ENCODE peak calls at places on chromosomes 1 and 21, in five cellular contexts. L is esophagus squamous epithelium, K is PC-9, O is GM23338, Z is astrocyte. D is an unnamed sample.

GRCh38 chr21:43707462-43707861 is 11.5 kb upstream of the PDXK start:
- DNase-seq in L (no peak), Z (no peak), O (no peak), K (no peak), D (no peak)

GRCh38 chr1:32920833-32921232 is 19.6 kb upstream of the TMEM54 start:
- DNase-seq in L (no peak), Z (no peak), O (no peak), K (no peak), D (peak; percentile 90)

GRCh38 chr1:102045752-102046151 is 49.0 kb upstream of the OLFM3 start:
- DNase-seq in K (no peak), Z (no peak), O (no peak), L (no peak), D (no peak)

GRCh38 chr1:20887269-20887668 is 100.2 kb upstream of the HP1BP3 start:
- DNase-seq in Z (no peak), L (no peak), K (no peak), O (no peak), D (no peak)

GRCh38 chr1:17799642-17800041 is 44.5 kb downstream of the ACTL8 start:
- DNase-seq in O (no peak), Z (no peak), K (no peak), L (no peak), D (no peak)

GRCh38 chr1:231153726-231154125 is 8.1 kb upstream of the TRIM67 start:
- DNase-seq in K (no peak), L (no peak), Z (no peak), O (no peak), D (no peak)

GRCh38 chr1:245537992-245538391 is 383.2 kb downstream of the KIF26B start:
- DNase-seq in K (no peak), L (no peak), O (no peak), Z (peak; percentile 68), D (no peak)

GRCh38 chr1:82934069-82934468 is 1064.9 kb downstream of the TTLL7 start:
- DNase-seq in L (no peak), O (no peak), Z (no peak), K (peak; percentile 8), D (no peak)

GRCh38 chr1:162476620-162477019 is 21.0 kb upstream of the UHMK1 start:
- DNase-seq in L (no peak), Z (no peak), O (no peak), K (no peak), D (no peak)

GRCh38 chr1:211885746-211886522 is 55.4 kb upstream of the LPGAT1 start:
- DNase-seq in K (no peak), L (no peak), O (peak; percentile 3), Z (no peak), D (peak; percentile 20)

GRCh38 chr1:107444302-107444701 is 303.5 kb downstream of the NTNG1 start:
- DNase-seq in Z (no peak), O (no peak), K (no peak), L (no peak), D (no peak)

GRCh38 chr1:108877858-108878257 is 1.1 kb downstream of the GPSM2 start:
- DNase-seq in Z (no peak), K (no peak), O (no peak), L (no peak), D (no peak)

GRCh38 chr1:27611450-27611849 is 7.5 kb upstream of the AHDC1 start:
- DNase-seq in K (no peak), L (no peak), Z (no peak), O (no peak), D (no peak)

GRCh38 chr21:46065215-46065992 is 32.5 kb upstream of the COL6A2 start:
- DNase-seq in L (no peak), K (no peak), O (no peak), Z (peak; percentile 76), D (no peak)

GRCh38 chr21:27314096-27314495 is 347.2 kb upstream of the ADAMTS5 start:
- DNase-seq in Z (no peak), O (no peak), K (no peak), L (no peak), D (no peak)

GRCh38 chr1:76176020-76176419 is 101.5 kb downstream of the ST6GALNAC3 start:
- DNase-seq in K (no peak), O (no peak), Z (no peak), L (no peak), D (no peak)

GRCh38 chr1:101506541-101507164 is 269.8 kb downstream of the S1PR1 start:
- DNase-seq in L (no peak), Z (no peak), K (no peak), O (peak; percentile 72), D (peak; percentile 26)

DNA sequence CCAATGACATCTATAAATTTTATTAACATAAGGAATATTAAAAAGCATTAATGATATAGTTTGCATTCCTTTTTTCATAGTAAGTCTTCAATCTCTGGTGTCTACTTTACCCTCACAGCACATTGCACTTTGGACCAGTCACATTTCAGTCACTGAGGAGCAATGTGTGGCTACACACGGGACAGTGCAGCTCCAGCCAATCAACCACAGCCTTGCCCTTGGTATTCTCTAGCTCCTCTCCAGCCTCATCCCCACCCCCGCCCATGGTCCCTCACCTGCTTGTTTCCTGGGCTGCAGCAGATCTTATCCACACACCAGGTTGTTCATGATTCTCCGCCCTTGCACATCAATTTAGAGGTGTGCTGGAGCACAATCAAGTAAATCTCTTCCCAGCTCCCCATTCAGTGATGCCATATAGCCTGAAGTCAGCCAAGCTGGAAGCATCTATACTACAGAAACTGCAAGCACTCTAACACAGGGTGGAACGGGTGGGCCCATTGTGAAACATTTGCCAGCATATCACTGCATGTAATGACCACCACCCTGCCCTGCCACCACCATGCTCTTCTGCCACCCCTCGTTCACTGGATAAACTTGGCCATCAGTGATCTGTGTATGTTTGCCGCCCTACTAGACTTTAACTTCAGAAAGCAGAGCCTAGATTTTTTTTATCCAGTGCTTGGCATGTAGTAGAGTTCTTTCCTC is 93.0 kb upstream of the SLC44A3 start:
- DNase-seq in L (no peak), Z (no peak), K (no peak), O (no peak), D (no peak)
- H3K4me3 ChIP-seq in L (no peak overlapping the region), Z (no peak overlapping the region), K (peak overlapping the region; percentile 1), O (no peak overlapping the region), D (no peak overlapping the region)

GRCh38 chr21:37006521-37007291 is at the start of gene RIPPLY3:
- DNase-seq in O (peak; percentile 75), K (no peak), Z (peak; percentile 19), L (no peak), D (peak; percentile 33)

GRCh38 chr21:37006243-37006520 is 320 bp upstream of the RIPPLY3 start:
- DNase-seq in Z (no peak), O (no peak), L (no peak), K (no peak), D (no peak)

GRCh38 chr21:37009740-37010341 is 3.3 kb downstream of the RIPPLY3 start:
- DNase-seq in L (peak; percentile 20), Z (peak; percentile 68), K (peak; percentile 83), O (peak; percentile 94), D (peak; percentile 94)

GRCh38 chr21:37008705-37009104 is 2.2 kb downstream of the RIPPLY3 start:
- DNase-seq in Z (no peak), K (no peak), L (no peak), O (peak; percentile 35), D (no peak)

GRCh38 chr21:37005548-37006242 is 807 bp upstream of the RIPPLY3 start:
- DNase-seq in O (peak; percentile 77), L (no peak), Z (no peak), K (no peak), D (no peak)
- H3K4me3 ChIP-seq in O (peak overlapping the region; percentile 70), L (peak overlapping the region; percentile 44), Z (peak overlapping the region; percentile 33), K (no peak overlapping the region), D (no peak overlapping the region)

GRCh38 chr1:7478142-7478796 is 292.8 kb upstream of the VAMP3 start:
- DNase-seq in K (no peak), L (no peak), O (no peak), Z (no peak), D (peak; percentile 37)
- H3K4me3 ChIP-seq in K (no peak overlapping the region), L (no peak overlapping the region), O (no peak overlapping the region), Z (no peak overlapping the region), D (no peak overlapping the region)

GRCh38 chr1:164561461-164561860 is 2.5 kb downstream of the PBX1 start:
- DNase-seq in K (no peak), O (no peak), L (no peak), Z (no peak), D (no peak)

GRCh38 chr1:164561007-164561406 is 2.0 kb downstream of the PBX1 start:
- DNase-seq in O (no peak), K (no peak), Z (peak; percentile 12), L (no peak), D (no peak)

GRCh38 chr1:164565356-164565755 is 6.4 kb downstream of the PBX1 start:
- DNase-seq in K (no peak), L (no peak), O (peak; percentile 66), Z (peak; percentile 52), D (no peak)

GRCh38 chr1:164563821-164564251 is 4.9 kb downstream of the PBX1 start:
- DNase-seq in L (no peak), K (no peak), Z (no peak), O (no peak), D (no peak)

DNA sequence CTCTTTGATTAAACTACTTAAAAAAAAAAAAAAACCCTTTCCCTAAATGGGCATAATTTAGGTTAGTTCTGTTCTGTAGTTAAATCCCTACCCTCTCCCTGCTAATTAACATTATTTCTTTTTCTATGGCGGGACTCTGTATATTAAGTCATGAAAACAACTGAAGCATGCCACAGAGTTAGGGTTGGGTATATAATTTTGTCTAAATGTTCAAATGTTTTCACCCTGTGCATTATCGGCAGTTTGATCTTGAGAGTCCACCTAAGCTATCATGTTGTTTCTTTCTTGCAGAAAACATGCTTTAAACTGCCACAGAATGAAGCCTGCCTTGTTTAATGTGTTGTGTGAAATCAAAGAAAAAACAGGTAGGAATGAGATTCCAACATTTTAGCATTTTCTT is 4.0 kb downstream of the PBX1 start:
- DNase-seq in O (no peak), Z (no peak), K (no peak), L (no peak), D (no peak)
- H3K4me3 ChIP-seq in O (peak overlapping the region; percentile 81), Z (peak overlapping the region; percentile 31), K (peak overlapping the region; percentile 71), L (peak overlapping the region; percentile 72), D (peak overlapping the region; percentile 34)

GRCh38 chr21:44761011-44761729 is 40.5 kb downstream of the UBE2G2 start:
- DNase-seq in K (peak; percentile 34), L (no peak), O (peak; percentile 91), Z (no peak), D (peak; percentile 75)
- H3K4me3 ChIP-seq in K (no peak overlapping the region), L (no peak overlapping the region), O (no peak overlapping the region), Z (no peak overlapping the region), D (no peak overlapping the region)

D was measured in WERI-Rb-1.